ENCODE peak calls at places on chromosomes 13 and 19, in five cellular contexts. One of them, this sample, is unnamed.

GRCh38 chr13:93714171-93714570 is 487.6 kb downstream of the GPC6 start:
- DNase-seq in SK-N-SH: no peak
- DNase-seq in HepG2: no peak
- DNase-seq in GM12878: no peak
- DNase-seq in K562: no peak
- DNase-seq in this sample: no peak

GRCh38 chr13:28320884-28321574 is 173.9 kb downstream of the FLT1 start:
- DNase-seq in SK-N-SH: no peak
- DNase-seq in HepG2: peak; percentile 36
- DNase-seq in GM12878: no peak
- DNase-seq in K562: no peak
- DNase-seq in this sample: no peak

GRCh38 chr19:35872180-35872579 is 3.8 kb downstream of the APLP1 start:
- DNase-seq in SK-N-SH: no peak
- DNase-seq in HepG2: no peak
- DNase-seq in GM12878: no peak
- DNase-seq in K562: no peak
- DNase-seq in this sample: no peak

GRCh38 chr19:49557641-49558325 is 22.6 kb downstream of the NOSIP start:
- DNase-seq in SK-N-SH: no peak
- DNase-seq in HepG2: no peak
- DNase-seq in GM12878: no peak
- DNase-seq in K562: no peak
- DNase-seq in this sample: no peak

GRCh38 chr13:23020246-23020843 is 160.4 kb upstream of the SGCG start:
- DNase-seq in SK-N-SH: peak; percentile 38
- DNase-seq in HepG2: peak; percentile 53
- DNase-seq in GM12878: peak; percentile 34
- DNase-seq in K562: peak; percentile 17
- DNase-seq in this sample: peak; percentile 61

GRCh38 chr19:45142016-45142727 is 18.6 kb downstream of the NKPD1 start:
- DNase-seq in SK-N-SH: no peak
- DNase-seq in HepG2: no peak
- DNase-seq in GM12878: no peak
- DNase-seq in K562: no peak
- DNase-seq in this sample: no peak

GRCh38 chr19:3324405-3324856 is 42.0 kb upstream of the NFIC start:
- DNase-seq in SK-N-SH: peak; percentile 74
- DNase-seq in HepG2: peak; percentile 52
- DNase-seq in GM12878: no peak
- DNase-seq in K562: peak; percentile 87
- DNase-seq in this sample: peak; percentile 54

GRCh38 chr19:54164369-54165068 is 5.0 kb upstream of the LENG1 start:
- DNase-seq in SK-N-SH: no peak
- DNase-seq in HepG2: no peak
- DNase-seq in GM12878: no peak
- DNase-seq in K562: peak; percentile 94
- DNase-seq in this sample: peak; percentile 39

GRCh38 chr19:4506449-4507149 is 11.7 kb downstream of the PLIN4 start:
- DNase-seq in SK-N-SH: no peak
- DNase-seq in HepG2: no peak
- DNase-seq in GM12878: no peak
- DNase-seq in K562: no peak
- DNase-seq in this sample: no peak

GRCh38 chr19:40693150-40693788 is 2.8 kb upstream of the NUMBL start:
- DNase-seq in SK-N-SH: no peak
- DNase-seq in HepG2: no peak
- DNase-seq in GM12878: no peak
- DNase-seq in K562: no peak
- DNase-seq in this sample: no peak

GRCh38 chr13:98175823-98176222 is 1.2 kb downstream of the RNF113B start:
- DNase-seq in SK-N-SH: no peak
- DNase-seq in HepG2: no peak
- DNase-seq in GM12878: no peak
- DNase-seq in K562: no peak
- DNase-seq in this sample: no peak

GRCh38 chr19:1354496-1355257 is 29.0 kb upstream of the NDUFS7 start:
- DNase-seq in SK-N-SH: peak; percentile 99
- DNase-seq in HepG2: peak; percentile 82
- DNase-seq in GM12878: no peak
- DNase-seq in K562: peak; percentile 99
- DNase-seq in this sample: peak; percentile 60

GRCh38 chr19:18009412-18010066 is 1.6 kb downstream of the ARRDC2 start:
- DNase-seq in SK-N-SH: no peak
- DNase-seq in HepG2: peak; percentile 64
- DNase-seq in GM12878: no peak
- DNase-seq in K562: peak; percentile 3
- DNase-seq in this sample: no peak

GRCh38 chr19:46731007-46731501 is 14.1 kb upstream of the PRKD2 start:
- DNase-seq in SK-N-SH: no peak
- DNase-seq in HepG2: no peak
- DNase-seq in GM12878: no peak
- DNase-seq in K562: peak; percentile 71
- DNase-seq in this sample: no peak

GRCh38 chr13:112854321-112854720 is 114.7 kb upstream of the MCF2L start:
- DNase-seq in SK-N-SH: no peak
- DNase-seq in HepG2: no peak
- DNase-seq in GM12878: no peak
- DNase-seq in K562: no peak
- DNase-seq in this sample: no peak

GRCh38 chr19:8569066-8569761 is 8.0 kb downstream of the MYO1F start:
- DNase-seq in SK-N-SH: no peak
- DNase-seq in HepG2: no peak
- DNase-seq in GM12878: peak; percentile 63
- DNase-seq in K562: peak; percentile 80
- DNase-seq in this sample: peak; percentile 49

GRCh38 chr13:113880651-113881611 is 17.1 kb upstream of the GAS6 start:
- DNase-seq in SK-N-SH: no peak
- DNase-seq in HepG2: no peak
- DNase-seq in GM12878: no peak
- DNase-seq in K562: no peak
- DNase-seq in this sample: no peak

GRCh38 chr19:29211562-29212416 is 1.2 kb downstream of the UQCRFS1 start:
- DNase-seq in SK-N-SH: peak; percentile 14
- DNase-seq in HepG2: peak; percentile 7
- DNase-seq in GM12878: no peak
- DNase-seq in K562: peak; percentile 18
- DNase-seq in this sample: no peak

GRCh38 chr13:35552172-35552844 is 75.8 kb upstream of the MAB21L1 start:
- DNase-seq in SK-N-SH: no peak
- DNase-seq in HepG2: no peak
- DNase-seq in GM12878: no peak
- DNase-seq in K562: no peak
- DNase-seq in this sample: no peak

GRCh38 chr19:23116802-23117571 is at the start of gene ZNF730:
- DNase-seq in SK-N-SH: peak; percentile 85
- DNase-seq in HepG2: no peak
- DNase-seq in GM12878: peak; percentile 13
- DNase-seq in K562: peak; percentile 39
- DNase-seq in this sample: no peak

GRCh38 chr19:55495646-55496349 is 7.6 kb downstream of the SSC5D start:
- DNase-seq in SK-N-SH: no peak
- DNase-seq in HepG2: no peak
- DNase-seq in GM12878: no peak
- DNase-seq in K562: no peak
- DNase-seq in this sample: no peak

GRCh38 chr19:39342647-39343305 is 555 bp downstream of the SAMD4B start:
- DNase-seq in SK-N-SH: peak; percentile 33
- DNase-seq in HepG2: no peak
- DNase-seq in GM12878: no peak
- DNase-seq in K562: peak; percentile 29
- DNase-seq in this sample: no peak

GRCh38 chr19:13417054-13417453 is 89.2 kb downstream of the CACNA1A start:
- DNase-seq in SK-N-SH: no peak
- DNase-seq in HepG2: peak; percentile 3
- DNase-seq in GM12878: peak; percentile 20
- DNase-seq in K562: no peak
- DNase-seq in this sample: no peak

GRCh38 chr13:49681837-49682236 is 9.4 kb downstream of the EBPL start:
- DNase-seq in SK-N-SH: no peak
- DNase-seq in HepG2: no peak
- DNase-seq in GM12878: no peak
- DNase-seq in K562: no peak
- DNase-seq in this sample: no peak

GRCh38 chr13:40204246-40204645 is 462.2 kb downstream of the FOXO1 start:
- DNase-seq in SK-N-SH: no peak
- DNase-seq in HepG2: no peak
- DNase-seq in GM12878: no peak
- DNase-seq in K562: no peak
- DNase-seq in this sample: no peak

GRCh38 chr13:29550589-29550988 is 44.9 kb downstream of the SLC7A1 start:
- DNase-seq in SK-N-SH: no peak
- DNase-seq in HepG2: no peak
- DNase-seq in GM12878: no peak
- DNase-seq in K562: no peak
- DNase-seq in this sample: no peak

GRCh38 chr13:29546662-29547061 is 48.8 kb downstream of the SLC7A1 start:
- DNase-seq in SK-N-SH: no peak
- DNase-seq in HepG2: no peak
- DNase-seq in GM12878: no peak
- DNase-seq in K562: no peak
- DNase-seq in this sample: no peak

GRCh38 chr13:29548722-29549446 is 46.6 kb downstream of the SLC7A1 start:
- DNase-seq in SK-N-SH: no peak
- DNase-seq in HepG2: no peak
- DNase-seq in GM12878: no peak
- DNase-seq in K562: no peak
- DNase-seq in this sample: no peak

GRCh38 chr13:29545988-29546387 is 49.5 kb downstream of the SLC7A1 start:
- DNase-seq in SK-N-SH: no peak
- DNase-seq in HepG2: no peak
- DNase-seq in GM12878: no peak
- DNase-seq in K562: no peak
- DNase-seq in this sample: no peak

DNA sequence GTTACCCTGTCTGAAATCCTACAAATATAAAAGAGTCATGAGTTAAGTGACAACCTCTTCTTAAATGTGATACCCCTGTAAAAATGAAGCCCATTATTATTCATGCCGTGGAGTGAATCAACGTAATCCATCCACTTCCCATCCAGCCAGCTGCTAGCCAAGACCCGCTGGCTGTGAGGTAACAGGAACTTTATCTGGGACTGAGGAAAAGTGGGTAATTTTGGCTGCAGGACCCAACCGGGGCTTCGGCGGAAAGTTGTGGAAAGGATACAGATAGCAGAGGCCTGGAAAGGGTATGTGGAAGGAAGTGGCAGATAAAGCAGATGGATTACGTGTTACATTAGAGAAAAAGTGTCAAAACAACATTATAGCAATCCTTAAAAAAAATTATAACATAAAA is 48.4 kb downstream of the SLC7A1 start:
- DNase-seq in SK-N-SH: no peak
- DNase-seq in HepG2: no peak
- DNase-seq in GM12878: no peak
- DNase-seq in K562: no peak
- DNase-seq in this sample: no peak
- TF ChIP-seq ZBTB33 in SK-N-SH: no peak
- TF ChIP-seq ZBTB33 in HepG2: no peak
- TF ChIP-seq ZBTB33 in GM12878: no peak
- TF ChIP-seq ZBTB33 in K562: no peak
- TF ChIP-seq ZBTB33 in this sample: no peak

GRCh38 chr13:46229251-46229650 is 17.5 kb downstream of the LRRC63 start:
- DNase-seq in SK-N-SH: no peak
- DNase-seq in HepG2: no peak
- DNase-seq in GM12878: no peak
- DNase-seq in K562: no peak
- DNase-seq in this sample: no peak
- TF ChIP-seq ZBTB33 in SK-N-SH: no peak
- TF ChIP-seq ZBTB33 in HepG2: no peak
- TF ChIP-seq ZBTB33 in GM12878: no peak
- TF ChIP-seq ZBTB33 in K562: no peak
- TF ChIP-seq ZBTB33 in this sample: no peak

GRCh38 chr19:11291415-11291814 is 4.5 kb upstream of the TSPAN16 start:
- DNase-seq in SK-N-SH: no peak
- DNase-seq in HepG2: no peak
- DNase-seq in GM12878: no peak
- DNase-seq in K562: no peak
- DNase-seq in this sample: no peak

GRCh38 chr19:11288349-11288748 is 7.6 kb upstream of the TSPAN16 start:
- DNase-seq in SK-N-SH: peak; percentile 49
- DNase-seq in HepG2: no peak
- DNase-seq in GM12878: no peak
- DNase-seq in K562: no peak
- DNase-seq in this sample: no peak

GRCh38 chr19:11284535-11284934 is 11.4 kb upstream of the TSPAN16 start:
- DNase-seq in SK-N-SH: no peak
- DNase-seq in HepG2: no peak
- DNase-seq in GM12878: no peak
- DNase-seq in K562: no peak
- DNase-seq in this sample: no peak

GRCh38 chr19:11281336-11282049 is 14.5 kb upstream of the TSPAN16 start:
- DNase-seq in SK-N-SH: peak; percentile 67
- DNase-seq in HepG2: no peak
- DNase-seq in GM12878: no peak
- DNase-seq in K562: no peak
- DNase-seq in this sample: no peak

DNA sequence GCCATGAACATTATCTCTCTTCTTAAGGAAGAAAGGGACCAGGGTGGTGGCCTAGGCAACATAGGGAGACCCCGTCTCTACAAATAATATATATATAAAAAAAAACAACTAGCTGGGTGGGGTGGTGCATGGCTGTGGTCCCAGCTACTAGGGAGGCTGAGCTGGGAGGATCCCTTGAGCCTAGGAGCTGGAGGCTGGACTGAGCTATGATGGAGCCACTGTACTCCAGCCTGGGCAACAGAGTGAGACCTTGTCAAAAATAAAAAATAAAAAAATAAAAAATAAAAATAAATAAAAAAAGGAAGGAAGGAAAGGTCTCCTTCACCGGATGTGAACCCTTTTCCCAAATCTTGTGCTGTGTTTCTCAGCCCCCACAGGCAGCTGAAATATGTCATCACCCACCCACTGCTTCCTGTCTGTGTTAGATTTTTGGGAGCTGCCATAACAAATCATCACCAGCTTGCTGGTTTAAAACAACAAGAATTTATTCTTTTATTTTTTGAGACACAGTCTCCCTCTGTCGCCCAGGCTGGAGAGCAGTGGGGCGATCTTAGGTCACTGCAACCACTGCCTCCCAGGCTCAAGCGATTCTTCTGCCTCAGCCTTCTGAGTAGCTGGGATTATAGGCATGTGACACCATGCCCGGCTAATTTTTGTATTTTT is 9.5 kb upstream of the TSPAN16 start:
- DNase-seq in SK-N-SH: no peak
- DNase-seq in HepG2: no peak
- DNase-seq in GM12878: no peak
- DNase-seq in K562: no peak
- DNase-seq in this sample: no peak
- TF ChIP-seq ZBTB33 in SK-N-SH: no peak
- TF ChIP-seq ZBTB33 in HepG2: no peak
- TF ChIP-seq ZBTB33 in GM12878: no peak
- TF ChIP-seq ZBTB33 in K562: no peak
- TF ChIP-seq ZBTB33 in this sample: no peak

GRCh38 chr13:45335397-45336024 is 5.5 kb downstream of the TPT1 start:
- DNase-seq in SK-N-SH: no peak
- DNase-seq in HepG2: peak; percentile 65
- DNase-seq in GM12878: no peak
- DNase-seq in K562: no peak
- DNase-seq in this sample: no peak
- TF ChIP-seq ZBTB33 in SK-N-SH: no peak
- TF ChIP-seq ZBTB33 in HepG2: no peak
- TF ChIP-seq ZBTB33 in GM12878: no peak
- TF ChIP-seq ZBTB33 in K562: no peak
- TF ChIP-seq ZBTB33 in this sample: no peak